ENCODE peak calls at places on chromosomes 5 and 9, in ten cellular contexts. One of them, this sample, is unnamed.

GRCh38 chr9:112831281-112831851 is 59.3 kb downstream of the SLC46A2 start:
- DNase-seq in lower leg skin: peak
- DNase-seq in GM23338: no peak
- DNase-seq in mesothelial cell of epicardium: no peak
- DNase-seq in activated T-cell treated with anti-CD3 and anti-CD28 coated beads for 4 hours: no peak
- DNase-seq in AG08396: no peak
- DNase-seq in A172: no peak
- DNase-seq in GM13977: no peak
- DNase-seq in posterior vena cava: peak
- DNase-seq in kidney tubule cell: no peak
- DNase-seq in this sample: no peak

GRCh38 chr5:169195601-169196000 is 105.3 kb downstream of the SLIT3 start:
- DNase-seq in activated T-cell treated with anti-CD3 and anti-CD28 coated beads for 4 hours: no peak
- DNase-seq in AG08396: no peak
- DNase-seq in GM23338: no peak
- DNase-seq in lower leg skin: no peak
- DNase-seq in mesothelial cell of epicardium: no peak
- DNase-seq in A172: peak
- DNase-seq in posterior vena cava: no peak
- DNase-seq in GM13977: no peak
- DNase-seq in kidney tubule cell: no peak
- DNase-seq in this sample: no peak

GRCh38 chr9:114900937-114901802 is 29.2 kb downstream of the TNFSF8 start:
- DNase-seq in AG08396: no peak
- DNase-seq in lower leg skin: no peak
- DNase-seq in A172: no peak
- DNase-seq in kidney tubule cell: peak
- DNase-seq in posterior vena cava: no peak
- DNase-seq in activated T-cell treated with anti-CD3 and anti-CD28 coated beads for 4 hours: no peak
- DNase-seq in GM13977: no peak
- DNase-seq in GM23338: no peak
- DNase-seq in mesothelial cell of epicardium: no peak
- DNase-seq in this sample: no peak

GRCh38 chr9:135588886-135589595 is 27.5 kb downstream of the PAEP start:
- DNase-seq in activated T-cell treated with anti-CD3 and anti-CD28 coated beads for 4 hours: no peak
- DNase-seq in AG08396: no peak
- DNase-seq in A172: no peak
- DNase-seq in kidney tubule cell: no peak
- DNase-seq in GM13977: no peak
- DNase-seq in GM23338: no peak
- DNase-seq in posterior vena cava: peak
- DNase-seq in mesothelial cell of epicardium: peak
- DNase-seq in lower leg skin: no peak
- DNase-seq in this sample: no peak

GRCh38 chr5:22541037-22541436 is 312.1 kb downstream of the CDH12 start:
- DNase-seq in GM23338: no peak
- DNase-seq in mesothelial cell of epicardium: no peak
- DNase-seq in posterior vena cava: no peak
- DNase-seq in GM13977: no peak
- DNase-seq in AG08396: no peak
- DNase-seq in activated T-cell treated with anti-CD3 and anti-CD28 coated beads for 4 hours: no peak
- DNase-seq in A172: no peak
- DNase-seq in kidney tubule cell: no peak
- DNase-seq in lower leg skin: no peak
- DNase-seq in this sample: no peak

GRCh38 chr9:120878188-120879130 is 1.5 kb upstream of the PHF19 start:
- DNase-seq in GM23338: no peak
- DNase-seq in A172: no peak
- DNase-seq in posterior vena cava: no peak
- DNase-seq in AG08396: no peak
- DNase-seq in mesothelial cell of epicardium: no peak
- DNase-seq in GM13977: no peak
- DNase-seq in activated T-cell treated with anti-CD3 and anti-CD28 coated beads for 4 hours: no peak
- DNase-seq in lower leg skin: no peak
- DNase-seq in kidney tubule cell: no peak
- DNase-seq in this sample: peak

GRCh38 chr5:1006656-1007071 is 1.9 kb upstream of the NKD2 start:
- DNase-seq in kidney tubule cell: no peak
- DNase-seq in A172: no peak
- DNase-seq in AG08396: no peak
- DNase-seq in lower leg skin: peak
- DNase-seq in posterior vena cava: peak
- DNase-seq in GM23338: no peak
- DNase-seq in mesothelial cell of epicardium: no peak
- DNase-seq in GM13977: no peak
- DNase-seq in activated T-cell treated with anti-CD3 and anti-CD28 coated beads for 4 hours: no peak
- DNase-seq in this sample: no peak

GRCh38 chr9:137952976-137953666 is 75.5 kb downstream of the CACNA1B start:
- DNase-seq in mesothelial cell of epicardium: no peak
- DNase-seq in lower leg skin: peak
- DNase-seq in A172: no peak
- DNase-seq in posterior vena cava: no peak
- DNase-seq in kidney tubule cell: no peak
- DNase-seq in GM13977: no peak
- DNase-seq in AG08396: no peak
- DNase-seq in activated T-cell treated with anti-CD3 and anti-CD28 coated beads for 4 hours: no peak
- DNase-seq in GM23338: no peak
- DNase-seq in this sample: no peak

GRCh38 chr5:14581891-14582796 is 552 bp downstream of the OTULINL start:
- DNase-seq in activated T-cell treated with anti-CD3 and anti-CD28 coated beads for 4 hours: peak
- DNase-seq in kidney tubule cell: peak
- DNase-seq in GM23338: peak
- DNase-seq in A172: peak
- DNase-seq in posterior vena cava: peak
- DNase-seq in AG08396: no peak
- DNase-seq in mesothelial cell of epicardium: peak
- DNase-seq in lower leg skin: peak
- DNase-seq in GM13977: peak
- DNase-seq in this sample: peak

This sample was measured in GM12865.